ENCODE peak calls at places on chromosome 20, in five cellular contexts. K, P, S, D and W are unnamed samples.
A peak's percentile ranks its signal among the peaks of the same experiment; 100 is the strongest.

GRCh38 chr20:33583154-33583553 is 79.0 kb upstream of the C20orf144 start:
- DNase-seq in K (no peak), P (no peak), S (no peak), D (no peak), W (no peak)

GRCh38 chr20:8432435-8433148 is 300.5 kb downstream of the PLCB1 start:
- DNase-seq in K (no peak), P (no peak), S (no peak), D (no peak), W (no peak)

GRCh38 chr20:59411191-59411988 is 111.0 kb downstream of the EDN3 start:
- DNase-seq in K (no peak), P (peak; percentile 33), S (no peak), D (no peak), W (no peak)

GRCh38 chr20:32449890-32450401 is 91.8 kb downstream of the ASXL1 start:
- DNase-seq in K (no peak), P (no peak), S (no peak), D (no peak), W (no peak)

GRCh38 chr20:33602826-33603590 is 59.1 kb upstream of the C20orf144 start:
- DNase-seq in K (no peak), P (no peak), S (no peak), D (peak; percentile 52), W (no peak)

GRCh38 chr20:43721097-43721428 is 5.7 kb downstream of the GTSF1L start:
- DNase-seq in K (no peak), P (no peak), S (no peak), D (peak; percentile 34), W (no peak)

GRCh38 chr20:13567663-13568062 is 71.1 kb downstream of the TASP1 start:
- DNase-seq in K (no peak), P (no peak), S (no peak), D (no peak), W (peak; percentile 6)

GRCh38 chr20:44993343-44993742 is 27.0 kb downstream of the STK4 start:
- DNase-seq in K (no peak), P (no peak), S (no peak), D (no peak), W (no peak)

GRCh38 chr20:23295934-23296333 is 54.7 kb upstream of the NXT1 start:
- DNase-seq in K (no peak), P (peak; percentile 40), S (no peak), D (no peak), W (no peak)

DNA sequence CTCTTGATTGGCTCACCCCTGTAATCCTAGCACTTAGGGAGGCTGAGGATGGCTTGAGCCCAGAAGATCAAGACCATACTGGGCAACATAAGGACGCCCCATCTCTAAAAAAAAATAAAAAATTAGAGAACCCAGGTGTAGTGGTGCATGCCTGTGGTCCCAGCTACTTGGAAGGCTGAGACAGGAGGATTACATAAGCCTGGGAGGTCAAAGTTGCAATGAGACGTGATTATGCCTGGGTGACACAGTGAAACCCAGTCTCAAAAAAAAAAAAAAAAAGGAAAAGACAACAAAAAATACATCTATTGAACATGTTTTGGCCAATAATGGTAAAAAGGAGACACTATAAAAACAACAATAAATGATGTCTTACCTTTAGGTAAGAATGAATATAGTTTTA is 37.8 kb downstream of the CHD6 start:
- DNase-seq in K (no peak), P (no peak), S (no peak), D (no peak), W (no peak)
- TF ChIP-seq CTCF in K (no peak), P (no peak), S (no peak), D (no peak), W (no peak)

GRCh38 chr20:63745961-63746765 is 6.6 kb downstream of the SLC2A4RG start:
- DNase-seq in K (no peak), P (no peak), S (no peak), D (no peak), W (no peak)
- H3K27ac ChIP-seq in K (no peak overlapping the region), P (no peak overlapping the region), S (no peak overlapping the region), D (no peak overlapping the region), W (no peak overlapping the region)

GRCh38 chr20:35088231-35088794 is 4.3 kb downstream of the TRPC4AP start:
- DNase-seq in K (no peak), P (no peak), S (no peak), D (no peak), W (no peak)
- H3K4me1 ChIP-seq in K (peaks cover 46% of the 10 kb centered on the region), P (peaks cover 38% of the 10 kb centered on the region), S (peaks cover 3% of the 10 kb centered on the region), D (peaks cover 17% of the 10 kb centered on the region), W (peaks cover 39% of the 10 kb centered on the region)

DNA sequence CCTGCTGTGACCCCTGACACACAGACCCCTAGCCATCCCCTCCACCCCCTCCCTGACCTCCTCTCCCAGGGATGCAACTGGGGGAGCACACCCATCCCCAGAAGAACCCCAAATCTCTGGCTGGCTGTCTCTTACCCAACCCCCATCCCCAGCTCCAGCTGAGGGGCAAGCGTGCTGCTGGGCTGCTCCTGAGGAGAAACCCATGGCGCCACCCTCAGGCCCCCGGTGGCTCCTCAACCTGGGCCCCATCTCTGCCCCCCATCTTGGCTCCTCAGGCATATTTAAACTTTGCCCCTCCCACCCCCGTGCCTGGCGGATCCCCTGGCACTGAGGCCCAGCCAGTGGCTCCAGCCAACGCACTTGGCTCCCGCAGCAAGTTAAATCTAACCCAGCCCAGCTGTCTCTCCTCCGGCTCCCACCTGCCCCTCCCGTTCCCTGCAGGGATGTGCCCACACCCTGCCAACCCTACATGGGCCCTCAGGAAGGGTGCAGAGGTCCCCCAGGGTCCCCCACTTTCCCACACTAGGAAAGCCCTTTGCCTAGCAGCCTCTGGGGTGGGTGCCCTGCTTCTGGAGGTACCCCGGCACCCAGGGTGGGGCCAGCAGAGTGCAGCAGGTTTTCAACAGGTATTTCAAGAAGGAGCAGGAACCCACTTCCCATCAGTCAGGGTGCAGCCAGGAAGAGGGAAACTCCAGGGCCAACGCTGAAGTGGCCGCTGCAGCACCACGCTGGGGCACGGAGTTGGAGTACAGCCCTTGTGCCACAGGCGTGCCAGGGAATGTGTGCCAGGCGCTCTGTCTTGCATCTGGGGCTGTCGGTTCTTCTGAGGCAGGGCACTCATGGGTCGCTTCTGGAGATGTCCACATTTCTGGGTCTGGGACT is 5.3 kb upstream of the OSBPL2 start:
- DNase-seq in K (no peak), P (no peak), S (peak; percentile 24), D (no peak), W (no peak)
- TF ChIP-seq CTCF in K (no peak), P (no peak), S (no peak), D (peak; percentile 25), W (no peak)

GRCh38 chr20:49279677-49280462 is 2.0 kb upstream of the ZNFX1 start:
- DNase-seq in K (no peak), P (no peak), S (no peak), D (peak; percentile 53), W (no peak)

GRCh38 chr20:49278817-49279676 is 1.2 kb upstream of the ZNFX1 start:
- DNase-seq in K (no peak), P (no peak), S (peak; percentile 32), D (peak; percentile 46), W (peak; percentile 19)

GRCh38 chr20:49281059-49281912 is 3.4 kb upstream of the ZNFX1 start:
- DNase-seq in K (no peak), P (no peak), S (no peak), D (peak; percentile 55), W (no peak)

GRCh38 chr20:49281913-49282467 is 4.1 kb upstream of the ZNFX1 start:
- DNase-seq in K (no peak), P (no peak), S (no peak), D (no peak), W (no peak)

GRCh38 chr20:49280463-49281058 is 2.7 kb upstream of the ZNFX1 start:
- DNase-seq in K (no peak), P (no peak), S (no peak), D (peak; percentile 29), W (no peak)
- H3K27ac ChIP-seq in K (no peak overlapping the region), P (no peak overlapping the region), S (no peak overlapping the region), D (peak overlapping the region; percentile 90), W (peak overlapping the region; percentile 97)

GRCh38 chr20:51525241-51526104 is 17.0 kb downstream of the NFATC2 start:
- DNase-seq in K (no peak), P (peak; percentile 68), S (no peak), D (peak; percentile 43), W (no peak)
- H3K4me1 ChIP-seq in K (peaks cover 61% of the 10 kb centered on the region), P (no peaks in the 10 kb centered on the region), S (no peaks in the 10 kb centered on the region), D (peaks cover 59% of the 10 kb centered on the region), W (peaks cover 7% of the 10 kb centered on the region)

GRCh38 chr20:24303393-24303792 is 166.0 kb upstream of the SYNDIG1 start:
- DNase-seq in K (no peak), P (no peak), S (no peak), D (no peak), W (no peak)
- TF ChIP-seq CTCF in K (no peak), P (no peak), S (no peak), D (no peak), W (no peak)